ENCODE peak calls at places on chromosomes 12 and 14, in five cellular contexts. V, J, Z, H and P are unnamed samples.
A peak's percentile ranks its signal among the peaks of the same experiment; 100 is the strongest.

GRCh38 chr12:6961695-6962284 is 8.7 kb downstream of the PHB2 start:
- DNase-seq in V (no peak), J (peak; percentile 86), Z (no peak), H (peak; percentile 66), P (peak; percentile 72)

GRCh38 chr14:30874120-30874998 is at the start of gene COCH:
- DNase-seq in V (no peak), J (peak; percentile 66), Z (peak; percentile 55), H (no peak), P (peak; percentile 88)

GRCh38 chr14:64815257-64815656 is 64.5 kb downstream of the SPTB start:
- DNase-seq in V (no peak), J (no peak), Z (no peak), H (no peak), P (no peak)

GRCh38 chr12:96219700-96220206 is 25.6 kb downstream of the ELK3 start:
- DNase-seq in V (no peak), J (peak; percentile 98), Z (no peak), H (peak; percentile 93), P (no peak)

GRCh38 chr12:106601031-106601430 is 18.2 kb downstream of the RFX4 start:
- DNase-seq in V (no peak), J (no peak), Z (no peak), H (no peak), P (no peak)

GRCh38 chr14:104536942-104537612 is 42.5 kb upstream of the C14orf180 start:
- DNase-seq in V (no peak), J (peak; percentile 46), Z (no peak), H (no peak), P (no peak)

GRCh38 chr12:52903855-52904508 is 894 bp downstream of the KRT8 start:
- DNase-seq in V (no peak), J (peak; percentile 81), Z (peak; percentile 16), H (no peak), P (peak; percentile 82)

GRCh38 chr12:105036937-105037649 is 47.2 kb downstream of the ALDH1L2 start:
- DNase-seq in V (no peak), J (peak; percentile 39), Z (no peak), H (no peak), P (no peak)

GRCh38 chr12:6888360-6888759 is 15.3 kb upstream of the SPSB2 start:
- DNase-seq in V (no peak), J (no peak), Z (no peak), H (no peak), P (no peak)

GRCh38 chr12:133192847-133193246 is 11.6 kb downstream of the ZNF268 start:
- DNase-seq in V (no peak), J (no peak), Z (no peak), H (no peak), P (no peak)

GRCh38 chr14:56549721-56550120 is 29.9 kb upstream of the TMEM260 start:
- DNase-seq in V (no peak), J (no peak), Z (no peak), H (no peak), P (no peak)

GRCh38 chr12:123389560-123390351 is 5.8 kb downstream of the KMT5A start:
- DNase-seq in V (no peak), J (peak; percentile 20), Z (peak; percentile 14), H (no peak), P (peak; percentile 82)

GRCh38 chr14:73750161-73750901 is 36.1 kb upstream of the PNMA1 start:
- DNase-seq in V (no peak), J (no peak), Z (no peak), H (no peak), P (no peak)

GRCh38 chr14:99872786-99873440 is 79.7 kb downstream of the EML1 start:
- DNase-seq in V (no peak), J (no peak), Z (no peak), H (no peak), P (no peak)

GRCh38 chr14:93199031-93199430 is 7.8 kb downstream of the GON7 start:
- DNase-seq in V (no peak), J (no peak), Z (no peak), H (no peak), P (no peak)

GRCh38 chr12:64670039-64670438 is 59.7 kb downstream of the RASSF3 start:
- DNase-seq in V (no peak), J (no peak), Z (no peak), H (no peak), P (no peak)

GRCh38 chr12:14910090-14910915 is 24.6 kb upstream of the MGP start:
- DNase-seq in V (no peak), J (no peak), Z (no peak), H (no peak), P (no peak)

GRCh38 chr12:25324861-25325260 is 74.1 kb upstream of the KRAS start:
- DNase-seq in V (no peak), J (no peak), Z (no peak), H (no peak), P (no peak)

GRCh38 chr14:20687362-20688166 is 1.0 kb upstream of the ANG start:
- DNase-seq in V (no peak), J (peak; percentile 56), Z (no peak), H (no peak), P (no peak)

GRCh38 chr12:113149361-113150150 is at the start of gene CFAP73:
- DNase-seq in V (no peak), J (peak; percentile 59), Z (no peak), H (peak; percentile 53), P (no peak)

GRCh38 chr12:38149395-38150073 is 167.0 kb upstream of the ALG10B start:
- DNase-seq in V (no peak), J (no peak), Z (no peak), H (no peak), P (no peak)

GRCh38 chr12:53995311-53996187 is 4.4 kb upstream of the HOXC9 start:
- DNase-seq in V (no peak), J (peak; percentile 96), Z (no peak), H (no peak), P (no peak)

GRCh38 chr14:64196026-64196425 is 98.1 kb downstream of the ESR2 start:
- DNase-seq in V (no peak), J (no peak), Z (no peak), H (no peak), P (no peak)

GRCh38 chr12:4190376-4191063 is 83.0 kb upstream of the CCND2 start:
- DNase-seq in V (no peak), J (no peak), Z (no peak), H (no peak), P (no peak)

GRCh38 chr12:127284870-127285431 is 982.0 kb upstream of the TMEM132C start:
- DNase-seq in V (no peak), J (no peak), Z (no peak), H (peak; percentile 65), P (no peak)